ENCODE peak calls at places on chromosomes 7 and 10, in eight cellular contexts. V is GM23248; J is CD4-positive, CD25-positive, alpha-beta regulatory T cell; H is lung; S is lower lobe of right lung; Y is keratinocyte; W is IMR-90; G is right cardiac atrium. B is an unnamed sample. For H3K4me1, the result is how much of the 10 kb centered on the place peaks cover.

GRCh38 chr7:28458732-28459131 is 46.4 kb downstream of the CREB5 start:
- DNase-seq in V (no peak), J (no peak), H (no peak), S (no peak), Y (no peak), W (no peak), G (no peak), B (no peak)

GRCh38 chr10:53606951-53607350 is 834.4 kb upstream of the MBL2 start:
- DNase-seq in V (no peak), J (no peak), H (no peak), S (no peak), Y (no peak), W (no peak), G (no peak), B (no peak)

GRCh38 chr10:104300736-104301292 is 31.8 kb downstream of the GSTO2 start:
- DNase-seq in V (peak), J (peak), H (no peak), S (no peak), Y (no peak), W (peak), G (peak), B (no peak)

GRCh38 chr10:13728898-13729535 is 142.3 kb downstream of the PRPF18 start:
- DNase-seq in V (no peak), J (no peak), H (peak), S (peak), Y (peak), W (no peak), G (no peak), B (no peak)

GRCh38 chr7:150415161-150416160 is 35.0 kb upstream of the GIMAP8 start:
- DNase-seq in V (no peak), J (no peak), H (no peak), S (no peak), Y (no peak), W (no peak), G (no peak), B (no peak)

GRCh38 chr7:103944230-103944900 is 45.1 kb downstream of the RELN start:
- DNase-seq in V (no peak), J (no peak), H (no peak), S (no peak), Y (no peak), W (no peak), G (no peak), B (no peak)

GRCh38 chr7:96315109-96315480 is 6.8 kb downstream of the SLC25A13 start:
- DNase-seq in V (no peak), J (no peak), H (no peak), S (no peak), Y (no peak), W (no peak), G (no peak), B (no peak)

GRCh38 chr10:4883079-4883739 is 57.2 kb downstream of the AKR1E2 start:
- DNase-seq in V (peak), J (no peak), H (no peak), S (no peak), Y (peak), W (peak), G (no peak), B (no peak)

GRCh38 chr7:37052673-37053072 is 328.4 kb upstream of the AOAH start:
- DNase-seq in V (peak), J (peak), H (no peak), S (no peak), Y (no peak), W (peak), G (peak), B (no peak)

GRCh38 chr7:141585592-141586510 is 34.6 kb downstream of the AGK start:
- DNase-seq in V (peak), J (peak), H (no peak), S (no peak), Y (peak), W (peak), G (no peak), B (no peak)

GRCh38 chr10:132891994-132892393 is 50.4 kb downstream of the CFAP46 start:
- DNase-seq in V (peak), J (no peak), H (no peak), S (no peak), Y (no peak), W (peak), G (no peak), B (no peak)

GRCh38 chr10:102327002-102327401 is 68.5 kb upstream of the NFKB2 start:
- DNase-seq in V (no peak), J (no peak), H (no peak), S (no peak), Y (no peak), W (no peak), G (no peak), B (no peak)

GRCh38 chr10:61897671-61898434 is 3.6 kb upstream of the ARID5B start:
- DNase-seq in V (peak), J (peak), H (peak), S (peak), Y (no peak), W (peak), G (peak), B (no peak)

GRCh38 chr7:156603004-156603403 is 37.6 kb upstream of the RNF32 start:
- DNase-seq in V (no peak), J (no peak), H (no peak), S (no peak), Y (no peak), W (no peak), G (no peak), B (no peak)

GRCh38 chr7:26284995-26285632 is 6.5 kb upstream of the SNX10 start:
- DNase-seq in V (no peak), J (peak), H (no peak), S (no peak), Y (no peak), W (no peak), G (no peak), B (no peak)

GRCh38 chr10:53786236-53786635 is 1013.7 kb upstream of the MBL2 start:
- DNase-seq in V (no peak), J (no peak), H (no peak), S (no peak), Y (no peak), W (no peak), G (no peak), B (no peak)

GRCh38 chr7:5621776-5622175 is 159.7 kb downstream of the RNF216 start:
- DNase-seq in V (no peak), J (no peak), H (no peak), S (no peak), Y (no peak), W (no peak), G (no peak), B (no peak)

GRCh38 chr7:131232768-131233167 is 94.9 kb upstream of the MKLN1 start:
- DNase-seq in V (no peak), J (no peak), H (no peak), S (no peak), Y (no peak), W (no peak), G (no peak), B (no peak)

GRCh38 chr7:128886391-128887168 is 23.9 kb downstream of the ATP6V1F start:
- DNase-seq in V (no peak), J (no peak), H (no peak), S (no peak), Y (no peak), W (no peak), G (no peak), B (no peak)

GRCh38 chr10:109282510-109282909 is 640.8 kb downstream of the XPNPEP1 start:
- DNase-seq in V (peak), J (no peak), H (no peak), S (no peak), Y (no peak), W (peak), G (no peak), B (no peak)

GRCh38 chr10:64507869-64508609 is 986.8 kb downstream of the REEP3 start:
- DNase-seq in V (no peak), J (no peak), H (no peak), S (no peak), Y (no peak), W (no peak), G (no peak), B (no peak)

GRCh38 chr7:155363852-155364600 is 66.3 kb downstream of the INSIG1 start:
- DNase-seq in V (no peak), J (no peak), H (no peak), S (peak), Y (no peak), W (no peak), G (no peak), B (no peak)

GRCh38 chr7:144818516-144818915 is 17.3 kb downstream of the TPK1 start:
- DNase-seq in V (no peak), J (peak), H (no peak), S (no peak), Y (no peak), W (no peak), G (no peak), B (peak)

GRCh38 chr10:71638087-71638576 is 81.4 kb downstream of the C10orf105 start:
- DNase-seq in V (no peak), J (peak), H (peak), S (peak), Y (no peak), W (no peak), G (no peak), B (no peak)

GRCh38 chr7:24660541-24660940 is 87.3 kb downstream of the PALS2 start:
- DNase-seq in V (peak), J (no peak), H (no peak), S (no peak), Y (no peak), W (peak), G (no peak), B (no peak)

GRCh38 chr7:30556854-30557644 is 37.6 kb upstream of the GARS1 start:
- DNase-seq in V (no peak), J (no peak), H (no peak), S (no peak), Y (no peak), W (peak), G (no peak), B (no peak)

GRCh38 chr7:85733163-85733915 is 546.5 kb upstream of the SEMA3D start:
- DNase-seq in V (peak), J (no peak), H (no peak), S (no peak), Y (no peak), W (peak), G (no peak), B (no peak)

GRCh38 chr7:65946895-65947294 is 35.1 kb downstream of the GUSB start:
- DNase-seq in V (peak), J (no peak), H (no peak), S (no peak), Y (no peak), W (peak), G (no peak), B (no peak)

GRCh38 chr10:45627412-45628048 is 45.0 kb downstream of the ZFAND4 start:
- DNase-seq in V (no peak), J (no peak), H (no peak), S (no peak), Y (no peak), W (no peak), G (peak), B (no peak)

GRCh38 chr10:128932071-128932820 is 534.8 kb upstream of the MGMT start:
- DNase-seq in V (no peak), J (no peak), H (no peak), S (no peak), Y (no peak), W (no peak), G (no peak), B (no peak)

GRCh38 chr10:48589266-48589665 is 15.6 kb downstream of the ARHGAP22 start:
- DNase-seq in V (peak), J (no peak), H (no peak), S (no peak), Y (no peak), W (peak), G (no peak), B (no peak)

GRCh38 chr7:45112648-45113047 is 1.2 kb upstream of the TBRG4 start:
- DNase-seq in V (peak), J (no peak), H (no peak), S (no peak), Y (no peak), W (peak), G (no peak), B (no peak)

GRCh38 chr10:122853665-122854313 is 8.1 kb upstream of the CUZD1 start:
- DNase-seq in V (peak), J (peak), H (no peak), S (no peak), Y (no peak), W (peak), G (no peak), B (no peak)

DNA sequence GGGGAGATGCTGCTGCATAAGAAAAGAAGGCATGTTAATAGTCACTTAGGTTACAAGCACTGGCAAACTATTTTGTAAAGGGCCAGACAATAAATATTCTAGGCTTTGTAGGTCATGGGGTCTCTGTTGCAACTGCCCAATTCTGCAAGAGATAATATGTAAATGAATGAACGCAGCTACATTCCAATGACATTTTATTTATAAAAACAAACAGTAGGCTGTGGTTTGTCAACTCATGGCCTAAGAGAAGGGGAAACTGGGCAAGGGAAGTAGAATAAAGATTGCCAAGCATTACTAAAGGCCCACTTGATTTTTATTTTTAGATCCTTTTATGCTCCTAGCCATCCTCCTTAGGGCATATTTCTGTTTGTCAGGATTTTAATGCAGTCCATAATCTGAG is 133.1 kb downstream of the RAPGEF5 start:
- DNase-seq in V (no peak), J (no peak), H (no peak), S (no peak), Y (no peak), W (no peak), G (no peak), B (no peak)
- H3K27ac ChIP-seq in V (no peak), J (no peak), H (no peak), S (no peak), Y (no peak), W (no peak), G (no peak), B (no peak)

GRCh38 chr10:70331160-70331485 is 47.3 kb upstream of the NPFFR1 start:
- DNase-seq in V (no peak), J (no peak), H (no peak), S (no peak), Y (no peak), W (no peak), G (no peak), B (no peak)

GRCh38 chr10:70328987-70329386 is 45.2 kb upstream of the NPFFR1 start:
- DNase-seq in V (peak), J (no peak), H (no peak), S (no peak), Y (no peak), W (peak), G (no peak), B (no peak)

GRCh38 chr10:70331486-70332268 is 47.9 kb upstream of the NPFFR1 start:
- DNase-seq in V (peak), J (peak), H (peak), S (no peak), Y (peak), W (peak), G (no peak), B (no peak)

GRCh38 chr10:70333268-70333667 is 49.2 kb downstream of the LRRC20 start:
- DNase-seq in V (no peak), J (no peak), H (no peak), S (no peak), Y (no peak), W (no peak), G (no peak), B (no peak)

GRCh38 chr10:70330671-70331070 is 46.9 kb upstream of the NPFFR1 start:
- DNase-seq in V (no peak), J (no peak), H (no peak), S (no peak), Y (no peak), W (no peak), G (no peak), B (no peak)
- H3K4me3 ChIP-seq in V (no peak), J (no peak), H (no peak), S (no peak), Y (no peak), W (no peak), G (no peak), B (no peak)

DNA sequence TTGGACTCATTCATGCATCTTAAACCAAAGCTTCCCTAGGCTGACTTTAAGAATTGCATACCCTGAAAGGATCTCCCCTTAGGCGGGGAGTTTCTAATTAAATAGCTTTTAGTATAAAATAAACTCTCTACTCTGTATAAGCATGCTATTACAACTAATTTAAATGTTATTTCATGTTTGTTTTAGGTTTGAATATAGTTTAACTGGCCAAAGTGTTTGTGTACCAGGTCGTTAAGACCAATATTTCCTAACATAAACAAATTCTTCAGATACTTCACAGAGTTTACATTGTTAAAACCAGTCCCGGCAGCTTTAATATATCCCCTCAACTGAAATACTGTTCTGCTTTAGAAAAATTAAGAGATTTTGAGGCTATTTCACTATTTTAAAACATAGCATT is 2.3 kb downstream of the GLI3 start:
- DNase-seq in V (no peak), J (no peak), H (no peak), S (no peak), Y (no peak), W (no peak), G (no peak), B (no peak)
- H3K4me1 ChIP-seq in V (half or more), J (under half), H (under half), S (under half), Y (half or more), W (under half), G (under half), B (under half)

DNA sequence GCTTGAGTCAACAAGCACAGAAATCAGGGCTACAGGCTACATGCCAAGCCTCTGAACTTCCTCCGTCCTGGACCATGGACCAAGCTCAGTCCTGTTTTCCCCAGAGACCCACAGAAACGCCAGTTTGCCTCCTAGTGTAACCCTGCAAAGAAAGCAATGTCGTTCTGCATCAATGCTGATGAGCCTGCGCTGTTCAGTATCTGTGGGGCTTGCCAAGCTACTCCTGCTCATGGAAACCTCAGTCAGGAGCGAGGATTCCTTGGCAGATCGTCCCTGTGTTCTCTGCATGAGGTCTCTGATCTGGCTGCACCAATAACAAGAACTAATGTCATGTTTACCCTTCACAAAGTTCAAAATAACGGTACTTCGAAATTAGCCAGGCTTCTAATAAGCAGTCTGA is 495.5 kb upstream of the C7orf33 start:
- DNase-seq in V (no peak), J (no peak), H (no peak), S (no peak), Y (no peak), W (no peak), G (no peak), B (no peak)
- H3K27ac ChIP-seq in V (no peak), J (no peak), H (no peak), S (no peak), Y (no peak), W (no peak), G (no peak), B (no peak)

GRCh38 chr7:13835442-13835841 is 154.0 kb downstream of the ETV1 start:
- DNase-seq in V (no peak), J (no peak), H (no peak), S (no peak), Y (no peak), W (no peak), G (no peak), B (no peak)
- H3K4me3 ChIP-seq in V (no peak), J (no peak), H (no peak), S (no peak), Y (no peak), W (no peak), G (no peak), B (no peak)

DNA sequence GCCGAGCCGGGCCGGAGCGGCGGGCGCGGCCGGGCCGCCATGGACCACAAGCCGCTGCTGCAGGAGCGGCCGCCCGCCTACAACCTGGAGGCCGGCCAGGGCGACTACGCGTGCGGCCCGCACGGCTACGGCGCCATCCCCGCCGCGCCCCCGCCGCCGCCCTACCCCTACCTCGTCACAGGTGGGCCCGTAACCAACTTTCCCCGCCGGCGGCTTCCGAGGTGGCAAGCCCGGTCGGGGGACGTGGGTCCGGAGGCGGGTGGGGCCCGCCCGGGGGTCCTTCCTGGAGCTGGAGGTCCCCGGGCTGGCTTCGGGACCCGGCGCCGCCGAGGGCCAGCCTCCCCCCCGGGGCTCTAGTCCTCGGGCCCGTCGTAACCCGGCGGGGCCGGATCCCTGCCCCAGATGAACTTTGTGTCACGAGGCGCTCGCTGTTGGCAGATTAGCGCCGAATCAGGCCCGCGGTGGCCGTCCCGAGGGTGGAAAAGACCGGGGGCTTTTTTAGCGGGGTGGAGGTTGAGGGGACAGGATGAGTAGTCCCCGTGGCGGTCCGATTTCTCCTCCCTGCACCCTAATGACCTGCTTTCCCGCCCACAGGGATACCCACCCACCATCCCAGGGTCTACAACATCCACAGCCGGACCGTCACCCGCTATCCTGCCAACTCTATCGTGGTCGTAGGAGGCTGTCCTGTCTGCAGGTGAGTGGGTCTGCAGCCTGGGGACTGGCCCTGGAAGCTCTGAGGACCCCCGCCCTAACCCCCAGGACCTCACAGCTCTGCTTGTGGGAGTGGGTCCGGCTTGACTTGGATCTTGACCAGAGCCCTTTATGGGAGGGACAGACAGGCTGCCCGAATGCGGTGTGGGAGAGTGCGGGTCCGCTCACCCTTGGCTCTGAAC is 519 bp downstream of the BRI3 start:
- DNase-seq in V (peak), J (peak), H (no peak), S (peak), Y (no peak), W (no peak), G (no peak), B (no peak)
- H3K4me1 ChIP-seq in V (under half), J (under half), H (under half), S (half or more), Y (under half), W (under half), G (under half), B (under half)

DNA sequence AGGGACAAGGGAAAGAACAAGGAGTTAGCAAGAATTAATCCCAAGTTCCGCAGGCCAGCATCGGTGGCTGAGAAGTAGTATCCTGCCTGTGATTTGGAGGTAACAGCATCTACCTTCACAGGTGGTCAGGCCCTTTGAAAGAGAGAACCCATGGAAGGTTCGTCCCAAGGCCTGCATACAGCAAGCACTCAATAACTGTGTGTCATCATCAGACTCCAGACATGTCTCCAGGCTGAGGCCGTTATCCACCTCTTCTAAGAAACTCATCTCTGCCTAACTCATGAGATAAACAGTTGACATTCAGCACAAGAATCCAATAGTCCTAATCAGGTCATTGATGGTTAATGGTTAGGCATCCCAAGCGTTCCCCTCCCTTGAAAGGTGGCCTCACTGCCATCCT is 45.0 kb downstream of the CTBP2 start:
- DNase-seq in V (no peak), J (no peak), H (no peak), S (no peak), Y (no peak), W (no peak), G (peak), B (no peak)
- H3K27ac ChIP-seq in V (no peak), J (no peak), H (no peak), S (no peak), Y (no peak), W (no peak), G (no peak), B (no peak)